ENCODE peak calls at places on chromosome 11, in nine cellular contexts. One of them, this sample, is unnamed.

GRCh38 chr11:77819921-77820564 is 479 bp downstream of the RSF1 start:
- DNase-seq in GM06990: no peak
- DNase-seq in NK-92 treated with Interleukin-12 subunit alpha and Interleukin-12 subunit beta, amount 100 ng/mL, for 24 hours: peak; percentile 45
- DNase-seq in mesothelial cell of epicardium: peak; percentile 47
- DNase-seq in stimulated activated CD4-positive, alpha-beta T cell treated with anti-CD3 and anti-CD28 coated beads, Interleukin-1b, Interleukin-23, amount 100 ng/mL, for 4 hours: no peak
- DNase-seq in RWPE1: peak; percentile 51
- DNase-seq in amygdala: peak; percentile 43
- DNase-seq in NT2/D1: peak; percentile 48
- DNase-seq in AG10803: no peak
- DNase-seq in this sample: peak; percentile 32

GRCh38 chr11:117529767-117530166 is 202.1 kb downstream of the CEP164 start:
- DNase-seq in GM06990: no peak
- DNase-seq in NK-92 treated with Interleukin-12 subunit alpha and Interleukin-12 subunit beta, amount 100 ng/mL, for 24 hours: no peak
- DNase-seq in mesothelial cell of epicardium: no peak
- DNase-seq in stimulated activated CD4-positive, alpha-beta T cell treated with anti-CD3 and anti-CD28 coated beads, Interleukin-1b, Interleukin-23, amount 100 ng/mL, for 4 hours: no peak
- DNase-seq in RWPE1: no peak
- DNase-seq in amygdala: no peak
- DNase-seq in NT2/D1: no peak
- DNase-seq in AG10803: no peak
- DNase-seq in this sample: no peak

GRCh38 chr11:6489338-6489737 is 7.7 kb upstream of the DNHD1 start:
- DNase-seq in GM06990: no peak
- DNase-seq in NK-92 treated with Interleukin-12 subunit alpha and Interleukin-12 subunit beta, amount 100 ng/mL, for 24 hours: no peak
- DNase-seq in mesothelial cell of epicardium: no peak
- DNase-seq in stimulated activated CD4-positive, alpha-beta T cell treated with anti-CD3 and anti-CD28 coated beads, Interleukin-1b, Interleukin-23, amount 100 ng/mL, for 4 hours: no peak
- DNase-seq in RWPE1: no peak
- DNase-seq in amygdala: no peak
- DNase-seq in NT2/D1: no peak
- DNase-seq in AG10803: no peak
- DNase-seq in this sample: no peak

GRCh38 chr11:116533186-116533825 is 239.5 kb downstream of the BUD13 start:
- DNase-seq in GM06990: no peak
- DNase-seq in NK-92 treated with Interleukin-12 subunit alpha and Interleukin-12 subunit beta, amount 100 ng/mL, for 24 hours: no peak
- DNase-seq in mesothelial cell of epicardium: no peak
- DNase-seq in stimulated activated CD4-positive, alpha-beta T cell treated with anti-CD3 and anti-CD28 coated beads, Interleukin-1b, Interleukin-23, amount 100 ng/mL, for 4 hours: no peak
- DNase-seq in RWPE1: no peak
- DNase-seq in amygdala: no peak
- DNase-seq in NT2/D1: peak; percentile 36
- DNase-seq in AG10803: no peak
- DNase-seq in this sample: no peak

GRCh38 chr11:13169709-13170108 is 107.9 kb upstream of the BMAL1 start:
- DNase-seq in GM06990: no peak
- DNase-seq in NK-92 treated with Interleukin-12 subunit alpha and Interleukin-12 subunit beta, amount 100 ng/mL, for 24 hours: no peak
- DNase-seq in mesothelial cell of epicardium: no peak
- DNase-seq in stimulated activated CD4-positive, alpha-beta T cell treated with anti-CD3 and anti-CD28 coated beads, Interleukin-1b, Interleukin-23, amount 100 ng/mL, for 4 hours: no peak
- DNase-seq in RWPE1: peak; percentile 46
- DNase-seq in amygdala: no peak
- DNase-seq in NT2/D1: no peak
- DNase-seq in AG10803: peak; percentile 90
- DNase-seq in this sample: no peak

GRCh38 chr11:8263109-8263768 is 439 bp downstream of the LMO1 start:
- DNase-seq in GM06990: no peak
- DNase-seq in NK-92 treated with Interleukin-12 subunit alpha and Interleukin-12 subunit beta, amount 100 ng/mL, for 24 hours: no peak
- DNase-seq in mesothelial cell of epicardium: peak; percentile 22
- DNase-seq in stimulated activated CD4-positive, alpha-beta T cell treated with anti-CD3 and anti-CD28 coated beads, Interleukin-1b, Interleukin-23, amount 100 ng/mL, for 4 hours: no peak
- DNase-seq in RWPE1: no peak
- DNase-seq in amygdala: no peak
- DNase-seq in NT2/D1: no peak
- DNase-seq in AG10803: no peak
- DNase-seq in this sample: peak; percentile 45

GRCh38 chr11:11083441-11083840 is 225.6 kb upstream of the ZBED5 start:
- DNase-seq in GM06990: no peak
- DNase-seq in NK-92 treated with Interleukin-12 subunit alpha and Interleukin-12 subunit beta, amount 100 ng/mL, for 24 hours: no peak
- DNase-seq in mesothelial cell of epicardium: no peak
- DNase-seq in stimulated activated CD4-positive, alpha-beta T cell treated with anti-CD3 and anti-CD28 coated beads, Interleukin-1b, Interleukin-23, amount 100 ng/mL, for 4 hours: no peak
- DNase-seq in RWPE1: no peak
- DNase-seq in amygdala: no peak
- DNase-seq in NT2/D1: no peak
- DNase-seq in AG10803: no peak
- DNase-seq in this sample: no peak

GRCh38 chr11:70333206-70333605 is 62.7 kb downstream of the PPFIA1 start:
- DNase-seq in GM06990: no peak
- DNase-seq in NK-92 treated with Interleukin-12 subunit alpha and Interleukin-12 subunit beta, amount 100 ng/mL, for 24 hours: no peak
- DNase-seq in mesothelial cell of epicardium: no peak
- DNase-seq in stimulated activated CD4-positive, alpha-beta T cell treated with anti-CD3 and anti-CD28 coated beads, Interleukin-1b, Interleukin-23, amount 100 ng/mL, for 4 hours: no peak
- DNase-seq in RWPE1: no peak
- DNase-seq in amygdala: no peak
- DNase-seq in NT2/D1: no peak
- DNase-seq in AG10803: no peak
- DNase-seq in this sample: no peak